ENCODE peak calls at places on chromosome 18, in nine cellular contexts. C is brain microvascular endothelial cell, D is IMR-90, A is endothelial cell, B is esophagus squamous epithelium, X is SK-N-SH, L is Calu3, F is OCI-LY7, Y is neural crest cell. R is an unnamed sample.

GRCh38 chr18:54119524-54120019 is 104.9 kb downstream of the MBD2 start:
- DNase-seq in A (peak; percentile 19), D (peak; percentile 59), C (peak; percentile 69), Y (peak; percentile 25), F (peak; percentile 60), X (peak; percentile 30), B (no peak), L (peak; percentile 35), R (no peak)

GRCh38 chr18:26456070-26456491 is 92.3 kb downstream of the KCTD1 start:
- DNase-seq in D (no peak), Y (no peak), C (no peak), L (no peak), X (no peak), A (no peak), B (no peak), F (peak; percentile 45), R (no peak)

GRCh38 chr18:13268746-13269285 is 50.3 kb downstream of the LDLRAD4 start:
- DNase-seq in F (no peak), B (no peak), X (no peak), C (no peak), Y (no peak), A (no peak), D (no peak), L (no peak), R (no peak)

GRCh38 chr18:8177330-8178016 is 431.8 kb upstream of the RAB12 start:
- DNase-seq in B (no peak), Y (no peak), A (no peak), X (no peak), D (peak; percentile 17), F (no peak), C (peak; percentile 45), L (peak; percentile 6), R (no peak)

GRCh38 chr18:28065031-28065792 is 111.7 kb downstream of the CDH2 start:
- DNase-seq in F (no peak), Y (no peak), C (peak; percentile 93), L (no peak), B (no peak), A (no peak), X (no peak), D (peak; percentile 94), R (no peak)

GRCh38 chr18:28167835-28168349 is 9.0 kb downstream of the CDH2 start:
- DNase-seq in D (no peak), C (no peak), F (no peak), L (no peak), A (no peak), X (no peak), Y (no peak), B (no peak), R (no peak)

GRCh38 chr18:74617486-74617885 is 19.8 kb downstream of the ZNF407 start:
- DNase-seq in Y (no peak), F (no peak), B (no peak), L (no peak), D (no peak), X (no peak), C (no peak), A (no peak), R (peak; percentile 32)

GRCh38 chr18:58351776-58352175 is 277.1 kb downstream of the ALPK2 start:
- DNase-seq in C (no peak), Y (no peak), X (no peak), A (no peak), B (no peak), F (no peak), L (no peak), D (no peak), R (no peak)

GRCh38 chr18:21281611-21282010 is 39.6 kb downstream of the GREB1L start:
- DNase-seq in B (no peak), F (no peak), X (no peak), D (no peak), C (no peak), L (no peak), A (no peak), Y (no peak), R (no peak)

GRCh38 chr18:58556333-58557012 is 72.4 kb downstream of the ALPK2 start:
- DNase-seq in L (no peak), F (no peak), X (peak; percentile 69), B (no peak), Y (no peak), D (no peak), C (no peak), A (no peak), R (no peak)

GRCh38 chr18:76847926-76848325 is 25.6 kb downstream of the ZNF236 start:
- DNase-seq in F (no peak), C (no peak), Y (no peak), X (no peak), B (no peak), L (no peak), A (peak; percentile 30), D (no peak), R (no peak)

GRCh38 chr18:65753520-65753919 is 2.7 kb downstream of the CDH7 start:
- DNase-seq in Y (peak; percentile 43), B (no peak), F (peak; percentile 2), C (no peak), A (peak; percentile 53), D (no peak), L (peak; percentile 50), X (peak; percentile 69), R (peak; percentile 68)

GRCh38 chr18:13549879-13550231 is 176.5 kb downstream of the FAM210A start:
- DNase-seq in B (no peak), Y (no peak), F (no peak), D (no peak), C (no peak), X (no peak), L (no peak), A (no peak), R (no peak)

GRCh38 chr18:58682429-58683069 is 11.3 kb downstream of the MALT1 start:
- DNase-seq in L (peak; percentile 69), Y (no peak), X (no peak), D (peak; percentile 74), C (peak; percentile 67), B (no peak), A (no peak), F (no peak), R (no peak)

GRCh38 chr18:41410007-41410406 is 545.0 kb upstream of the PIK3C3 start:
- DNase-seq in Y (no peak), C (no peak), L (no peak), D (no peak), X (no peak), B (no peak), A (no peak), F (no peak), R (no peak)

GRCh38 chr18:70385474-70385873 is 96.6 kb downstream of the SOCS6 start:
- DNase-seq in Y (no peak), X (no peak), B (no peak), F (no peak), D (peak; percentile 64), A (no peak), L (no peak), C (no peak), R (no peak)

GRCh38 chr18:47557160-47557559 is 305.7 kb upstream of the SKOR2 start:
- DNase-seq in B (no peak), F (no peak), C (no peak), Y (no peak), X (no peak), L (no peak), A (no peak), D (no peak), R (no peak)
- TF ChIP-seq CTCF in B (no peak), F (no peak), C (no peak), Y (no peak), X (no peak), L (no peak), A (no peak), D (no peak), R (no peak)

GRCh38 chr18:2758309-2758708 is 88.5 kb upstream of the EMILIN2 start:
- DNase-seq in D (no peak), A (no peak), X (no peak), F (no peak), Y (no peak), B (no peak), C (no peak), L (no peak), R (no peak)
- TF ChIP-seq CTCF in D (no peak), A (no peak), X (no peak), F (no peak), Y (no peak), B (no peak), C (no peak), L (no peak), R (no peak)

GRCh38 chr18:31632356-31632755 is 40.7 kb downstream of the TTR start:
- DNase-seq in X (no peak), F (no peak), Y (no peak), A (no peak), D (no peak), L (no peak), C (no peak), B (no peak), R (no peak)

GRCh38 chr18:31630549-31630948 is 38.9 kb downstream of the TTR start:
- DNase-seq in Y (no peak), D (no peak), X (no peak), B (no peak), C (no peak), L (no peak), F (no peak), A (no peak), R (no peak)

GRCh38 chr18:31631526-31631925 is 39.8 kb downstream of the TTR start:
- DNase-seq in Y (no peak), X (no peak), F (no peak), A (no peak), L (no peak), D (no peak), C (no peak), B (no peak), R (no peak)

GRCh38 chr18:31624892-31625640 is 33.4 kb downstream of the TTR start:
- DNase-seq in B (no peak), D (no peak), X (no peak), A (no peak), L (no peak), C (no peak), Y (no peak), F (no peak), R (no peak)

DNA sequence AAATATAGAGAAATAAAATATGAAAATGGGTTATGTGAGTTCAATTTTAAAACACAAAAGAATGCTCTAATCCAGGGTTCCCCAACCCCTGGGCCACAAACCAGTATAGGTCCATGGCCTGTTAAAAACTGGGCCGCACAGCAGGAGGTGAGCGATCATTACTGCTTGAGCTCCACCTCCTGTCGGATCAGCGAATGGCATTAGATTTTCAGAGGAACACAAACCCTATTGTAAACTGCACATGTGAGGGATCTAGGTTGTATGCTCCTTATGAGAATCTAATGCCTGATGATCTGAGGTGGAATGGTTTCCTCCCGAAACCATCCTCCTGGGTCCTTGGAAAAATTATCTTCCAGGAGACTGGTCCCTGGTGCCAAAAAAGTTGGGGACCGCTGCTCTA is 34.7 kb downstream of the TTR start:
- DNase-seq in F (no peak), X (no peak), C (no peak), D (no peak), Y (no peak), L (no peak), A (no peak), B (no peak), R (no peak)
- TF ChIP-seq CTCF in F (peak; percentile 43), X (peak; percentile 17), C (peak; percentile 6), D (no peak), Y (no peak), L (no peak), A (no peak), B (no peak), R (no peak)

DNA sequence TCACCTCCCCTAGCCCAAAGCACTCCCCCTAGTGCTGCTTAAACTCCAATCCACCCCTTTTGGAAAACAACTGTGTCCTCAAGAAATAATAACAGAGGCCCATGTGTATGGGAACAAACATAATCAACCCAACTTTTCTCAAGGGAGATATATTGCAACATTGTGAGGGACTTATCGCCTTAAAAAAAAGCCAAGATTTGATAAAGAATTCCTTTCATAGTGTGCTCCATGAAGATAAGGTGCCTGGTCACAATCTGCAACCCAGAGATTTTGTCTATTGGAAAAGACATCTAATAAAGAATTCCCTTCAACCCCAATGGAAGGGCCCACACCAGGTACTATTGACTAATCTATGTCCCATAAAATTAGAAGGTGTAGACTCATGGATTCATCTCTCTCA is 4.5 kb upstream of the RBFA start:
- DNase-seq in F (no peak), C (no peak), L (no peak), D (no peak), X (no peak), Y (no peak), A (no peak), B (no peak), R (no peak)
- TF ChIP-seq CTCF in F (no peak), C (no peak), L (no peak), D (no peak), X (no peak), Y (no peak), A (no peak), B (no peak), R (no peak)

R was measured in glutamatergic neuron.